ENCODE peak calls at places on chromosomes 16 and 17, in four cellular contexts. C, Y, Z and J are unnamed samples.

GRCh38 chr16:11249233-11250061 is 6.6 kb downstream of the SOCS1 start:
- DNase-seq in C (no peak), Y (no peak), Z (no peak), J (no peak)

GRCh38 chr17:57862410-57862989 is 12.7 kb upstream of the MRPS23 start:
- DNase-seq in C (peak), Y (no peak), Z (no peak), J (no peak)

GRCh38 chr17:74531231-74531761 is at the start of gene CD300LB:
- DNase-seq in C (peak), Y (no peak), Z (peak), J (peak)

GRCh38 chr17:50381920-50382319 is 8.9 kb downstream of the EME1 start:
- DNase-seq in C (no peak), Y (no peak), Z (no peak), J (no peak)

GRCh38 chr17:10805911-10806310 is 2.0 kb upstream of the TMEM238L start:
- DNase-seq in C (no peak), Y (no peak), Z (no peak), J (no peak)

GRCh38 chr17:38453951-38454421 is 25.7 kb downstream of the ARHGAP23 start:
- DNase-seq in C (peak), Y (no peak), Z (peak), J (no peak)

GRCh38 chr16:63361032-63361624 is 1324.9 kb upstream of the CDH8 start:
- DNase-seq in C (no peak), Y (peak), Z (no peak), J (no peak)

GRCh38 chr16:27377666-27378485 is 24.1 kb upstream of the IL21R start:
- DNase-seq in C (no peak), Y (no peak), Z (no peak), J (no peak)

GRCh38 chr17:3697157-3697515 is 1.2 kb upstream of the P2RX5 start:
- DNase-seq in C (no peak), Y (no peak), Z (no peak), J (no peak)

GRCh38 chr16:30458561-30459394 is 13.1 kb upstream of the SEPHS2 start:
- DNase-seq in C (no peak), Y (no peak), Z (no peak), J (no peak)

GRCh38 chr17:44552361-44552760 is 4.9 kb upstream of the FZD2 start:
- DNase-seq in C (no peak), Y (no peak), Z (no peak), J (no peak)

GRCh38 chr17:600576-601301 is 113.9 kb downstream of the VPS53 start:
- DNase-seq in C (no peak), Y (no peak), Z (no peak), J (no peak)

GRCh38 chr17:34616148-34616547 is 36.8 kb downstream of the TMEM132E start:
- DNase-seq in C (no peak), Y (no peak), Z (no peak), J (no peak)

GRCh38 chr17:34892864-34893263 is 68.4 kb downstream of the CCT6B start:
- DNase-seq in C (no peak), Y (peak), Z (peak), J (no peak)

GRCh38 chr17:15348030-15348429 is 6.6 kb upstream of the TEKT3 start:
- DNase-seq in C (no peak), Y (no peak), Z (no peak), J (no peak)

GRCh38 chr17:79775635-79776034 is 2.3 kb upstream of the CBX2 start:
- DNase-seq in C (no peak), Y (no peak), Z (no peak), J (no peak)
- TF ChIP-seq POLR2A in C (no peak), Y (no peak), Z (no peak), J (no peak)

GRCh38 chr17:5020502-5021023 is 14.7 kb downstream of the SLC52A1 start:
- DNase-seq in C (no peak), Y (no peak), Z (no peak), J (no peak)
- TF ChIP-seq POLR2A in C (no peak), Y (no peak), Z (no peak), J (no peak)

DNA sequence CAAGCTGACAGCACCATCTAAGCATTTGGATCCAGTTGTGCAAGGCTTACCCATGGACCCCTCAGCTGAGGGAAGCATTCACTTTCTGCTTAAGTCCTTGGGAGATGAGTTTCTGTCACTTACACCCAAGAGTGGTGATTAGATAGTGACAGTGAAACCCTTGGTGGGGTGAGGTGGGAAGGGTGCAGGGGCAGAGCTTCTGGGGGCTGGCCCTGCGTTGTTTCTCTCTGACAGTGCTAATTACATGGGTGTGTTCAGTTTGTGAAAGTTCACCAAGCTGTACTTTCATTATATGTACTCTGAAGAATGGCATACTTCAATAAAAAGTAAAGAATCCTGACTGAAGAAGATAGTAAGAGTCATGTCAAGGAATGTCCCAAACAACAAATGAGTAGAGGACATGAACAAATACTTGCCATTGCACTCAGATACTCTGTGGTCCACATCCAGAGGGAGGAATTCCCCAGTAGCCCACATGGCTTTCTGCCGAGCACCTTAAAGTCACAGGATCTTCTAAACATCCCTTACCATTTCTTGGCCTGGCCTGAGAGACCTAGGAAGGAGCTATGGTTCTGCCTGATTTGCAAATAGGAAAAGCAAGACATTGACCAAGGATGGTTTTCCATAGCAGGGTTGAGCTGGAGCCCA is 8.5 kb downstream of the CHST6 start:
- DNase-seq in C (no peak), Y (no peak), Z (no peak), J (no peak)
- TF ChIP-seq POLR2A in C (no peak), Y (no peak), Z (no peak), J (no peak)

GRCh38 chr16:23556881-23557778 is at the start of the genes EARS2 and UBFD1:
- DNase-seq in C (peak), Y (peak), Z (peak), J (peak)
- TF ChIP-seq POLR2A in C (no peak), Y (peak), Z (no peak), J (no peak)

GRCh38 chr17:7549401-7550055 is 670 bp downstream of the TNFSF12 start:
- DNase-seq in C (peak), Y (no peak), Z (no peak), J (no peak)

GRCh38 chr17:7551396-7551795 is 2.5 kb downstream of the TNFSF12 start:
- DNase-seq in C (no peak), Y (no peak), Z (no peak), J (no peak)

GRCh38 chr17:7552621-7553051 is 3.8 kb downstream of the TNFSF12 start:
- DNase-seq in C (no peak), Y (no peak), Z (no peak), J (no peak)

GRCh38 chr17:7550359-7550758 is 1.5 kb downstream of the TNFSF12 start:
- DNase-seq in C (no peak), Y (no peak), Z (no peak), J (no peak)

DNA sequence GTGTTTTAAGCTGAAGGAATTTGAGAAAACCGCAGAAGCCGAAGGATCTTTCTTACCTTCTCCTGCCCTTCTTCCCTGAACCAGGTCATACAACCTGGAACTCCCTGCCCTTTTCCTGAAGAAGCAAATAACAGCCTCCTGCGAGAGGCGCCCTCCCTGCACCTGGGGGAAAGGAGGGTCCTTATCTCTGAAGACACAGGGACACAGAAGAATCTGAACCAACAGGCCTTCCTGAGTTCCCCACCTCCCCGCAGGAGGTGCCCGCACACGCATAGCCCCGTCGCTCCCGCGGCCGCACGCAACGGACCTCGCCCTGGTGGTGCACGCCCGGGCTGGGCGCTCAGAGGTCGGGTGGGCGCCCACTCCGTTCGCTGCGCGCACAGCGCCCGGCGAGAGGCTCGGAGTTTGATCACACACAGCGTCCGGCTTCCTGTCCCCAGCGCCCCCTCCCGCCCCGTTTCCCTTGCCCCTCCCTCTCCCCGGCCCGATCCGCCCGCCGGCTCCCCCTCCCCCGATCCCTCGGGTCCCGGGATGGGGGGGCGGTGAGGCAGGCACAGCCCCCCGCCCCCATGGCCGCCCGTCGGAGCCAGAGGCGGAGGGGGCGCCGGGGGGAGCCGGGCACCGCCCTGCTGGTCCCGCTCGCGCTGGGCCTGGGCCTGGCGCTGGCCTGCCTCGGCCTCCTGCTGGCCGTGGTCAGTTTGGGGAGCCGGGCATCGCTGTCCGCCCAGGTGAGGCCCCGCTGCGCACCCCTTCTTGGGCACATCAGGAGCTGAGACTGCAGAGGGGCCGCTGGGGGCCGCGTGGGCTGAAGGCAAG is at the start of gene TNFSF12:
- DNase-seq in C (peak), Y (no peak), Z (peak), J (no peak)
- TF ChIP-seq POLR2A in C (no peak), Y (peak), Z (peak), J (no peak)

GRCh38 chr17:60421273-60422161 is 772 bp upstream of the CHCT1 start:
- DNase-seq in C (peak), Y (peak), Z (peak), J (no peak)
- TF ChIP-seq POLR2A in C (peak), Y (peak), Z (no peak), J (no peak)

DNA sequence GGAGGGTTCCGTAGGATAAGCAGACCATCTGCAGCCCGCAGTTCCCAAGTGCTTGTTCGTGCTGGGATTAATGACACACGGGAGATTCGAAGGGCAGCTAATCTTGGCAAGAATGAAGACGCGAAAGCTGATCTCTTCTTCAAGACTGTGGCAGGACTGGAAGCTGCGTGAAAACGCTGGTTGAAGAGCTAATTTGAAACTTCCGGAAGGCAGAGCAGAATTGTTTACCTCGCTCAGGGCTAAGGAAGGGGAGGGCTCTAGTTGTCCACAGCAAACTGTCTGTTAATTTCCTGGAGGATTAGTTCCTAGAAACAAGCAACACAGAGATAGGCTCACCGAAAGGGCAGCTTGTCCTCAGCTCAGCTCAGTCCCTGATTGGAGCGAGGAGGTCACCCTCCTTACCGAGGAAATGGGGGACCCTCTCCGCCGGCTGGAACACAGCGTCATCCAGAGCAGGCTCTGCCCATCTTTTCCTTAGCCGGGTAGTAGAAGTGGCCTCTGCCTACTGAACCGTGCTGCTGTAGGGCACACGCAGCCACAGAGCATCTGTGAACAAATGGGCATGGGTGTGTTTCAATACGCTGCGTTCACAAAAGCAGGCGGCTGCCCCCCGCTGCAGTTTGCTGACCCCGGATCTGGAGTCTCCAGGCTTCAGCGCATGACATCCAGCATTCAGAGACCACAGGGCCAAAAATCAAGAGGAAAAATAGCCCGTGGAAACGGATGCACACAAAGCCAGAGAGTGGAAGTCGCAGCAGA is 16.7 kb upstream of the BAIAP2 start:
- DNase-seq in C (no peak), Y (no peak), Z (no peak), J (no peak)
- TF ChIP-seq POLR2A in C (no peak), Y (no peak), Z (no peak), J (no peak)